ENCODE peak calls at places on chromosome 1, in nine cellular contexts. One of them, this sample, is unnamed.

GRCh38 chr1:70768211-70768610 is 279.4 kb downstream of the PTGER3 start:
- DNase-seq in Daoy: no peak
- DNase-seq in heart left ventricle: no peak
- DNase-seq in GM23248: no peak
- DNase-seq in astrocyte of the cerebellum: no peak
- DNase-seq in small intestine: no peak
- DNase-seq in activated B cell treated with CpG ODN at 0.5 μM for 24 hours: no peak
- DNase-seq in C1 segment of cervical spinal cord: no peak
- DNase-seq in ELF-1: no peak
- DNase-seq in this sample: no peak

GRCh38 chr1:178918955-178919354 is 48.1 kb upstream of the ANGPTL1 start:
- DNase-seq in heart left ventricle: peak; percentile 51
- DNase-seq in GM23248: no peak
- DNase-seq in activated B cell treated with CpG ODN at 0.5 μM for 24 hours: no peak
- DNase-seq in C1 segment of cervical spinal cord: no peak
- DNase-seq in ELF-1: no peak
- DNase-seq in astrocyte of the cerebellum: no peak
- DNase-seq in small intestine: no peak
- DNase-seq in Daoy: no peak
- DNase-seq in this sample: no peak

GRCh38 chr1:44820328-44820944 is 12.1 kb downstream of the BTBD19 start:
- DNase-seq in GM23248: no peak
- DNase-seq in small intestine: no peak
- DNase-seq in heart left ventricle: no peak
- DNase-seq in C1 segment of cervical spinal cord: no peak
- DNase-seq in Daoy: no peak
- DNase-seq in ELF-1: no peak
- DNase-seq in activated B cell treated with CpG ODN at 0.5 μM for 24 hours: no peak
- DNase-seq in astrocyte of the cerebellum: no peak
- DNase-seq in this sample: no peak

GRCh38 chr1:20731057-20731991 is 1.2 kb downstream of the SH2D5 start:
- DNase-seq in astrocyte of the cerebellum: no peak
- DNase-seq in ELF-1: peak; percentile 15
- DNase-seq in activated B cell treated with CpG ODN at 0.5 μM for 24 hours: no peak
- DNase-seq in Daoy: peak; percentile 20
- DNase-seq in heart left ventricle: no peak
- DNase-seq in small intestine: no peak
- DNase-seq in C1 segment of cervical spinal cord: no peak
- DNase-seq in GM23248: peak; percentile 37
- DNase-seq in this sample: no peak

GRCh38 chr1:119590377-119590776 is 57.7 kb downstream of the ZNF697 start:
- DNase-seq in astrocyte of the cerebellum: no peak
- DNase-seq in Daoy: no peak
- DNase-seq in GM23248: no peak
- DNase-seq in ELF-1: no peak
- DNase-seq in heart left ventricle: no peak
- DNase-seq in small intestine: no peak
- DNase-seq in activated B cell treated with CpG ODN at 0.5 μM for 24 hours: no peak
- DNase-seq in C1 segment of cervical spinal cord: no peak
- DNase-seq in this sample: no peak

GRCh38 chr1:31755197-31755611 is 8.9 kb downstream of the ADGRB2 start:
- DNase-seq in ELF-1: peak; percentile 91
- DNase-seq in GM23248: peak; percentile 54
- DNase-seq in heart left ventricle: peak; percentile 83
- DNase-seq in small intestine: no peak
- DNase-seq in astrocyte of the cerebellum: no peak
- DNase-seq in Daoy: no peak
- DNase-seq in activated B cell treated with CpG ODN at 0.5 μM for 24 hours: no peak
- DNase-seq in C1 segment of cervical spinal cord: no peak
- DNase-seq in this sample: no peak

GRCh38 chr1:26785611-26786436 is 1.9 kb upstream of the PIGV start:
- DNase-seq in astrocyte of the cerebellum: no peak
- DNase-seq in GM23248: peak; percentile 56
- DNase-seq in activated B cell treated with CpG ODN at 0.5 μM for 24 hours: no peak
- DNase-seq in C1 segment of cervical spinal cord: no peak
- DNase-seq in small intestine: peak; percentile 54
- DNase-seq in ELF-1: peak; percentile 22
- DNase-seq in Daoy: no peak
- DNase-seq in heart left ventricle: no peak
- DNase-seq in this sample: no peak

GRCh38 chr1:237386362-237387143 is 344.6 kb downstream of the RYR2 start:
- DNase-seq in ELF-1: no peak
- DNase-seq in Daoy: no peak
- DNase-seq in GM23248: peak; percentile 48
- DNase-seq in astrocyte of the cerebellum: peak; percentile 9
- DNase-seq in small intestine: peak; percentile 2
- DNase-seq in C1 segment of cervical spinal cord: no peak
- DNase-seq in heart left ventricle: no peak
- DNase-seq in activated B cell treated with CpG ODN at 0.5 μM for 24 hours: no peak
- DNase-seq in this sample: no peak

GRCh38 chr1:199167460-199167859 is 528.6 kb downstream of the PTPRC start:
- DNase-seq in Daoy: no peak
- DNase-seq in ELF-1: no peak
- DNase-seq in activated B cell treated with CpG ODN at 0.5 μM for 24 hours: no peak
- DNase-seq in small intestine: no peak
- DNase-seq in heart left ventricle: no peak
- DNase-seq in C1 segment of cervical spinal cord: no peak
- DNase-seq in astrocyte of the cerebellum: no peak
- DNase-seq in GM23248: no peak
- DNase-seq in this sample: no peak

GRCh38 chr1:204075116-204075636 is 2.3 kb downstream of the SOX13 start:
- DNase-seq in Daoy: no peak
- DNase-seq in heart left ventricle: peak; percentile 40
- DNase-seq in GM23248: peak; percentile 66
- DNase-seq in small intestine: peak; percentile 81
- DNase-seq in astrocyte of the cerebellum: no peak
- DNase-seq in C1 segment of cervical spinal cord: no peak
- DNase-seq in activated B cell treated with CpG ODN at 0.5 μM for 24 hours: no peak
- DNase-seq in ELF-1: peak; percentile 55
- DNase-seq in this sample: no peak

GRCh38 chr1:3176820-3177219 is 107.8 kb downstream of the PRDM16 start:
- DNase-seq in astrocyte of the cerebellum: no peak
- DNase-seq in GM23248: no peak
- DNase-seq in heart left ventricle: no peak
- DNase-seq in small intestine: no peak
- DNase-seq in ELF-1: no peak
- DNase-seq in Daoy: no peak
- DNase-seq in C1 segment of cervical spinal cord: no peak
- DNase-seq in activated B cell treated with CpG ODN at 0.5 μM for 24 hours: no peak
- DNase-seq in this sample: no peak

GRCh38 chr1:109816975-109817535 is 53.3 kb upstream of the EPS8L3 start:
- DNase-seq in Daoy: no peak
- DNase-seq in activated B cell treated with CpG ODN at 0.5 μM for 24 hours: no peak
- DNase-seq in GM23248: no peak
- DNase-seq in small intestine: no peak
- DNase-seq in ELF-1: no peak
- DNase-seq in heart left ventricle: no peak
- DNase-seq in C1 segment of cervical spinal cord: no peak
- DNase-seq in astrocyte of the cerebellum: no peak
- DNase-seq in this sample: no peak

GRCh38 chr1:30930631-30931173 is 22.1 kb upstream of the SDC3 start:
- DNase-seq in astrocyte of the cerebellum: no peak
- DNase-seq in Daoy: no peak
- DNase-seq in small intestine: no peak
- DNase-seq in ELF-1: no peak
- DNase-seq in GM23248: peak; percentile 2
- DNase-seq in heart left ventricle: no peak
- DNase-seq in C1 segment of cervical spinal cord: no peak
- DNase-seq in activated B cell treated with CpG ODN at 0.5 μM for 24 hours: no peak
- DNase-seq in this sample: no peak

GRCh38 chr1:225617956-225618355 is 35.0 kb downstream of the ENAH start:
- DNase-seq in heart left ventricle: no peak
- DNase-seq in ELF-1: no peak
- DNase-seq in GM23248: no peak
- DNase-seq in Daoy: no peak
- DNase-seq in small intestine: no peak
- DNase-seq in C1 segment of cervical spinal cord: no peak
- DNase-seq in astrocyte of the cerebellum: no peak
- DNase-seq in activated B cell treated with CpG ODN at 0.5 μM for 24 hours: no peak
- DNase-seq in this sample: no peak

GRCh38 chr1:67748147-67748546 is 63.1 kb downstream of the GADD45A start:
- DNase-seq in heart left ventricle: no peak
- DNase-seq in C1 segment of cervical spinal cord: no peak
- DNase-seq in activated B cell treated with CpG ODN at 0.5 μM for 24 hours: no peak
- DNase-seq in Daoy: no peak
- DNase-seq in ELF-1: no peak
- DNase-seq in GM23248: no peak
- DNase-seq in astrocyte of the cerebellum: no peak
- DNase-seq in small intestine: no peak
- DNase-seq in this sample: no peak

GRCh38 chr1:110106013-110106941 is 6.0 kb upstream of the UBL4B start:
- DNase-seq in heart left ventricle: peak; percentile 58
- DNase-seq in Daoy: peak; percentile 81
- DNase-seq in GM23248: peak; percentile 77
- DNase-seq in C1 segment of cervical spinal cord: peak; percentile 27
- DNase-seq in astrocyte of the cerebellum: peak; percentile 36
- DNase-seq in small intestine: peak; percentile 66
- DNase-seq in activated B cell treated with CpG ODN at 0.5 μM for 24 hours: peak; percentile 51
- DNase-seq in ELF-1: peak; percentile 92
- DNase-seq in this sample: peak; percentile 61

GRCh38 chr1:58885998-58886397 is 102.2 kb upstream of the JUN start:
- DNase-seq in ELF-1: no peak
- DNase-seq in small intestine: no peak
- DNase-seq in GM23248: peak; percentile 55
- DNase-seq in astrocyte of the cerebellum: peak; percentile 57
- DNase-seq in heart left ventricle: peak; percentile 58
- DNase-seq in activated B cell treated with CpG ODN at 0.5 μM for 24 hours: no peak
- DNase-seq in Daoy: peak; percentile 76
- DNase-seq in C1 segment of cervical spinal cord: no peak
- DNase-seq in this sample: peak; percentile 21

GRCh38 chr1:111161843-111162242 is 21.8 kb downstream of the CEPT1 start:
- DNase-seq in Daoy: no peak
- DNase-seq in C1 segment of cervical spinal cord: no peak
- DNase-seq in GM23248: no peak
- DNase-seq in astrocyte of the cerebellum: no peak
- DNase-seq in small intestine: peak; percentile 54
- DNase-seq in ELF-1: no peak
- DNase-seq in heart left ventricle: no peak
- DNase-seq in activated B cell treated with CpG ODN at 0.5 μM for 24 hours: no peak
- DNase-seq in this sample: no peak

GRCh38 chr1:166843769-166844596 is 4.7 kb downstream of the POGK start:
- DNase-seq in heart left ventricle: no peak
- DNase-seq in astrocyte of the cerebellum: no peak
- DNase-seq in Daoy: no peak
- DNase-seq in GM23248: peak; percentile 15
- DNase-seq in C1 segment of cervical spinal cord: peak; percentile 18
- DNase-seq in activated B cell treated with CpG ODN at 0.5 μM for 24 hours: no peak
- DNase-seq in ELF-1: peak; percentile 60
- DNase-seq in small intestine: peak; percentile 14
- DNase-seq in this sample: peak; percentile 52

GRCh38 chr1:172761581-172762025 is 102.7 kb downstream of the FASLG start:
- DNase-seq in ELF-1: no peak
- DNase-seq in GM23248: peak; percentile 39
- DNase-seq in small intestine: no peak
- DNase-seq in astrocyte of the cerebellum: peak; percentile 54
- DNase-seq in C1 segment of cervical spinal cord: no peak
- DNase-seq in Daoy: peak; percentile 23
- DNase-seq in heart left ventricle: no peak
- DNase-seq in activated B cell treated with CpG ODN at 0.5 μM for 24 hours: no peak
- DNase-seq in this sample: no peak

GRCh38 chr1:1782399-1783221 is 4.3 kb upstream of the NADK start:
- DNase-seq in small intestine: peak; percentile 88
- DNase-seq in activated B cell treated with CpG ODN at 0.5 μM for 24 hours: peak; percentile 38
- DNase-seq in astrocyte of the cerebellum: no peak
- DNase-seq in GM23248: peak; percentile 88
- DNase-seq in Daoy: peak; percentile 73
- DNase-seq in C1 segment of cervical spinal cord: peak; percentile 22
- DNase-seq in ELF-1: peak; percentile 37
- DNase-seq in heart left ventricle: peak; percentile 74
- DNase-seq in this sample: no peak

GRCh38 chr1:109306832-109307362 is at the start of gene MYBPHL:
- DNase-seq in small intestine: no peak
- DNase-seq in GM23248: no peak
- DNase-seq in heart left ventricle: no peak
- DNase-seq in ELF-1: no peak
- DNase-seq in astrocyte of the cerebellum: no peak
- DNase-seq in activated B cell treated with CpG ODN at 0.5 μM for 24 hours: no peak
- DNase-seq in Daoy: no peak
- DNase-seq in C1 segment of cervical spinal cord: no peak
- DNase-seq in this sample: no peak

GRCh38 chr1:113530021-113530420 is 139.7 kb downstream of the MAGI3 start:
- DNase-seq in GM23248: no peak
- DNase-seq in Daoy: no peak
- DNase-seq in small intestine: no peak
- DNase-seq in heart left ventricle: no peak
- DNase-seq in activated B cell treated with CpG ODN at 0.5 μM for 24 hours: no peak
- DNase-seq in ELF-1: no peak
- DNase-seq in astrocyte of the cerebellum: no peak
- DNase-seq in C1 segment of cervical spinal cord: no peak
- DNase-seq in this sample: no peak

GRCh38 chr1:234936631-234937389 is 191.8 kb downstream of the TOMM20 start:
- DNase-seq in small intestine: no peak
- DNase-seq in GM23248: no peak
- DNase-seq in Daoy: no peak
- DNase-seq in heart left ventricle: no peak
- DNase-seq in activated B cell treated with CpG ODN at 0.5 μM for 24 hours: no peak
- DNase-seq in ELF-1: no peak
- DNase-seq in C1 segment of cervical spinal cord: no peak
- DNase-seq in astrocyte of the cerebellum: no peak
- DNase-seq in this sample: no peak

GRCh38 chr1:230827081-230827681 is 41.1 kb downstream of the C1orf198 start:
- DNase-seq in GM23248: peak; percentile 25
- DNase-seq in small intestine: no peak
- DNase-seq in ELF-1: no peak
- DNase-seq in heart left ventricle: peak; percentile 68
- DNase-seq in C1 segment of cervical spinal cord: no peak
- DNase-seq in activated B cell treated with CpG ODN at 0.5 μM for 24 hours: no peak
- DNase-seq in astrocyte of the cerebellum: no peak
- DNase-seq in Daoy: no peak
- DNase-seq in this sample: peak; percentile 75